ENCODE peak calls at places on chromosome 19, in six cellular contexts. J, X, W, M, T and R are unnamed samples.

GRCh38 chr19:40277356-40277755 is 7.8 kb downstream of the AKT2 start:
- DNase-seq in J (no peak), X (no peak), W (no peak), M (no peak), T (no peak), R (no peak)

GRCh38 chr19:2524840-2525723 is 49.2 kb downstream of the GADD45B start:
- DNase-seq in J (no peak), X (no peak), W (no peak), M (no peak), T (peak), R (no peak)

GRCh38 chr19:811007-811434 is 10.7 kb downstream of the PLPPR3 start:
- DNase-seq in J (no peak), X (no peak), W (no peak), M (no peak), T (no peak), R (no peak)

GRCh38 chr19:6252066-6252465 is 27.7 kb downstream of the MLLT1 start:
- DNase-seq in J (no peak), X (no peak), W (no peak), M (peak), T (no peak), R (no peak)

GRCh38 chr19:35013820-35014754 is 14.0 kb downstream of the GRAMD1A start:
- DNase-seq in J (no peak), X (no peak), W (no peak), M (no peak), T (peak), R (no peak)

GRCh38 chr19:3693030-3693925 is 7.0 kb downstream of the PIP5K1C start:
- DNase-seq in J (no peak), X (no peak), W (no peak), M (no peak), T (no peak), R (no peak)

GRCh38 chr19:48501446-48501960 is 10.1 kb downstream of the LMTK3 start:
- DNase-seq in J (no peak), X (no peak), W (no peak), M (peak), T (no peak), R (peak)

GRCh38 chr19:48645652-48646191 is at the start of gene CA11:
- DNase-seq in J (no peak), X (no peak), W (no peak), M (no peak), T (no peak), R (no peak)

GRCh38 chr19:5339470-5339949 is 1.1 kb downstream of the PTPRS start:
- DNase-seq in J (no peak), X (peak), W (peak), M (no peak), T (no peak), R (no peak)

GRCh38 chr19:58107778-58108545 is 9.9 kb upstream of the ZSCAN18 start:
- DNase-seq in J (no peak), X (no peak), W (no peak), M (no peak), T (no peak), R (no peak)

GRCh38 chr19:38375098-38375493 is 725 bp downstream of the PSMD8 start:
- DNase-seq in J (no peak), X (no peak), W (no peak), M (no peak), T (peak), R (no peak)

GRCh38 chr19:50514346-50515167 is 844 bp upstream of the ASPDH start:
- DNase-seq in J (peak), X (no peak), W (no peak), M (peak), T (no peak), R (no peak)

GRCh38 chr19:3683866-3684816 is 16.1 kb downstream of the PIP5K1C start:
- DNase-seq in J (no peak), X (peak), W (peak), M (no peak), T (peak), R (no peak)

GRCh38 chr19:38417544-38418506 is 8.2 kb downstream of the RASGRP4 start:
- DNase-seq in J (peak), X (peak), W (peak), M (peak), T (no peak), R (peak)

GRCh38 chr19:39810424-39810823 is 23.5 kb downstream of the DYRK1B start:
- DNase-seq in J (no peak), X (no peak), W (no peak), M (no peak), T (no peak), R (no peak)

GRCh38 chr19:3509566-3509989 is 3.5 kb downstream of the FZR1 start:
- DNase-seq in J (no peak), X (no peak), W (no peak), M (no peak), T (peak), R (no peak)

GRCh38 chr19:1767464-1767933 is 14.2 kb downstream of the ONECUT3 start:
- DNase-seq in J (peak), X (peak), W (peak), M (no peak), T (no peak), R (peak)

GRCh38 chr19:10233946-10234345 is 2.8 kb upstream of the S1PR2 start:
- DNase-seq in J (no peak), X (no peak), W (no peak), M (no peak), T (no peak), R (no peak)

GRCh38 chr19:29413435-29413834 is 112.4 kb upstream of the VSTM2B start:
- DNase-seq in J (no peak), X (no peak), W (no peak), M (no peak), T (no peak), R (no peak)
- TF ChIP-seq CTCF in J (no peak), X (no peak), W (no peak), M (no peak), T (no peak), R (no peak)

DNA sequence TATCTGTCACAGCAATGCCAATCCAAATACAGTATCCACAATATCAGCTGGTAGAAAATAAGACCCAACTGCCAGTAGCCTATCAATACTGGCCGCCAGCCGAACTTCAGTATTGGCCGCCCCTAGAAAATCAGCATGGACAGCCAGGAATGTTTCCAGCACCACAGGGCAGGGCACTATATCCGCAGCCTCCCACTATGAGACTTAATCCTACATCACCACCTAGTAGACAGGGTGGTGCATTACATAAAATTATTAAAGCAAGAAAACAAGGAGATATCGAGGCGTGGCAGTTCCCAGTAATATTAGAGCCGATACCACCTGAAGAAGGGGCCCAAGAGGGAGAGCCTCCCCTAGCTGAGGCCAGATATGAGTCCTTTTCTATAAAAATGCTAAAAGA is 111.3 kb downstream of the ZNF486 start:
- DNase-seq in J (no peak), X (peak), W (peak), M (no peak), T (no peak), R (no peak)
- TF ChIP-seq CTCF in J (no peak), X (peak), W (peak), M (no peak), T (no peak), R (peak)

GRCh38 chr19:16586477-16586871 is 14.3 kb upstream of the SLC35E1 start:
- DNase-seq in J (no peak), X (no peak), W (no peak), M (peak), T (no peak), R (no peak)
- TF ChIP-seq CTCF in J (no peak), X (no peak), W (no peak), M (no peak), T (no peak), R (no peak)

GRCh38 chr19:46349311-46349993 is 2.6 kb downstream of the PPP5C start:
- DNase-seq in J (peak), X (no peak), W (no peak), M (no peak), T (no peak), R (no peak)

GRCh38 chr19:46346821-46347571 is at the start of gene PPP5C:
- DNase-seq in J (peak), X (peak), W (peak), M (peak), T (peak), R (peak)

GRCh38 chr19:46345157-46345556 is 1.7 kb upstream of the PPP5C start:
- DNase-seq in J (no peak), X (no peak), W (no peak), M (no peak), T (no peak), R (no peak)

GRCh38 chr19:46347985-46348384 is 1.1 kb downstream of the PPP5C start:
- DNase-seq in J (no peak), X (no peak), W (no peak), M (no peak), T (no peak), R (no peak)

GRCh38 chr19:46347572-46347883 is 641 bp downstream of the PPP5C start:
- DNase-seq in J (no peak), X (no peak), W (no peak), M (no peak), T (no peak), R (no peak)
- TF ChIP-seq CTCF in J (no peak), X (no peak), W (no peak), M (no peak), T (no peak), R (no peak)

GRCh38 chr19:13953021-13953531 is 767 bp downstream of the DCAF15 start:
- DNase-seq in J (no peak), X (no peak), W (no peak), M (peak), T (peak), R (no peak)
- TF ChIP-seq CTCF in J (peak), X (no peak), W (no peak), M (no peak), T (peak), R (no peak)

DNA sequence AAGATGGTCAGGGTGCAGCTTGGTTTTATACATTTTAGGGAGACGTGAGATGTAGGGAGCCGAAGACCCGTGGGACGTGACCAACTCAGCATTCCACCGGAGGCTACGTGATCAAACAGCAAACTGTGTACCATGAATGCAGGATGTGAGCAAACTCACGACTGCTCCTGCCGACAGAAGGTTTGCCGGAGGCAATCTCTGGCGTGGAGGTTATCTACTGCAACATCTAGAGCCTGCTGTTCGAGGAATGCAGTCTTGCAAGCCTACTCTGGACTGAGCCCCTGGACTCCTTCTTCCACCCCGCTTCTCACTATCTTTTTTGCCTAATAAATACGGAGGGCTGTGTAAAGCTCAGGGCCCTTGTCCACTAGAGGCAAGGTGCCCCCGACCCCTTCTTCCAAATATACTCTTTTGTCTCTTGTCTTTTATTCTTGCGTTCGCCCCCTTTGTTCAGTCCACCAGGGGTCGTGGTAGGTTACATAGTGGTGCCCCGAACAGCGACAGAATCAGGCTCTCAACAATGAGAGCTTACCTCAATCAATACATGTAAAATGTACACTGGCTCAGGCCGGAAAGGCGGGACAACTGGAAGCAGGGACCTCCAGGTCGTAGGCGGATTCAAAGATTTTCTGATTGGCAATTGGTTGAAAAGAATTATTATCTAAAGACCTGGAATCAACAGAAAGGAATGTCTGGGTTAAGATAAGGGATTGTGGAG is 8.9 kb upstream of the OR1I1 start:
- DNase-seq in J (no peak), X (no peak), W (no peak), M (no peak), T (no peak), R (no peak)
- TF ChIP-seq CTCF in J (no peak), X (no peak), W (no peak), M (no peak), T (no peak), R (no peak)

GRCh38 chr19:42343344-42344110 is 18.1 kb downstream of the MEGF8 start:
- DNase-seq in J (no peak), X (no peak), W (no peak), M (no peak), T (no peak), R (no peak)
- TF ChIP-seq CTCF in J (no peak), X (no peak), W (no peak), M (no peak), T (peak), R (peak)

GRCh38 chr19:47309608-47310007 is at the start of gene C5AR1:
- DNase-seq in J (no peak), X (no peak), W (no peak), M (no peak), T (no peak), R (no peak)

GRCh38 chr19:47302249-47302648 is 7.4 kb upstream of the C5AR1 start:
- DNase-seq in J (no peak), X (no peak), W (no peak), M (no peak), T (no peak), R (no peak)

GRCh38 chr19:47306303-47306702 is 3.4 kb upstream of the C5AR1 start:
- DNase-seq in J (no peak), X (no peak), W (no peak), M (no peak), T (no peak), R (no peak)

GRCh38 chr19:47309038-47309437 is 623 bp upstream of the C5AR1 start:
- DNase-seq in J (no peak), X (no peak), W (no peak), M (no peak), T (no peak), R (no peak)

GRCh38 chr19:47305309-47305751 is 4.3 kb upstream of the C5AR1 start:
- DNase-seq in J (peak), X (peak), W (peak), M (no peak), T (peak), R (peak)
- TF ChIP-seq CTCF in J (peak), X (peak), W (peak), M (peak), T (peak), R (peak)

GRCh38 chr19:31459430-31459829 is 110.2 kb upstream of the TSHZ3 start:
- DNase-seq in J (no peak), X (no peak), W (no peak), M (no peak), T (peak), R (no peak)

DNA sequence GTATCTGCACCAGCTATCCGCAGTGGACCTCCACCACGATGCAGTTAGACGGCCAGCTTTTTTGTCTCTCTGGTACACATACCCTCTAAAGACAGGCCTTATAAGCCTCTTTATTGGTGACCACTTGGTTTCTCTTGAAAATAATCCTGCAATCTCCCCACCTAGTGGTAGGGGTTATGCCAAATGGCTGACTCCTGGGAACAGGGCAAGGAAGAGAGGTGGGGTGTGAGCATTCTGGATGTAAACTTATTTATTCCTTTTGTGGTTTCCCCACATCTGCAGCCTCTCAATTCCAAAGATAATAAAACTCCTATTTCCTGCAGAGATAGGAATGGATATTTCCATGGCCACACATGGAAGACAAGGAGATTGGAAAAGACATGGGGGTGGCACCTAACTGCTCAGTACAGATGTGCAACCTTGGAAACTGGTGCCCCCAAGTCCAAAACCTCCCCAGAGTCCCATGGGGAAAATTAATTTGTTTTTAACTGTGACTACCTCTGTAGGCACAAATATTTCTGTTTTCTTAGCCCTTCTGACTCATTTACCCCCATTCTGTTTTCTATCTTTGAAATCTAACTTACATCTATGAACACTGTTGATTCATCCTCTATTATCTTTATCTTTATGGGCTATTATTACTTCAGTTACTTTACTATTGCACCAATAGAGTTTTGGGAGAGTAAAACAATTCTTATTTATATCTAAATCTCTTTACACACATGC is 112.7 kb upstream of the TSHZ3 start:
- DNase-seq in J (no peak), X (no peak), W (no peak), M (no peak), T (peak), R (no peak)
- TF ChIP-seq CTCF in J (peak), X (no peak), W (no peak), M (no peak), T (peak), R (no peak)